ENCODE peak calls at places on chromosomes 13 and 19, in seven cellular contexts. K, Q, A, N, B, E and R are unnamed samples.

GRCh38 chr13:98782654-98783053 is 30.2 kb upstream of the SLC15A1 start:
- DNase-seq in Q (no peak), B (no peak), E (no peak), N (no peak), A (no peak), K (no peak), R (no peak)

GRCh38 chr13:49759503-49759902 is 33.0 kb downstream of the KPNA3 start:
- DNase-seq in E (no peak), Q (no peak), B (no peak), K (no peak), A (no peak), N (peak), R (no peak)

GRCh38 chr13:97435794-97436193 is 1.8 kb downstream of the RAP2A start:
- DNase-seq in A (no peak), K (peak), E (no peak), B (peak), Q (no peak), N (peak), R (peak)

GRCh38 chr19:5048727-5049553 is 80.0 kb downstream of the KDM4B start:
- DNase-seq in B (no peak), E (no peak), A (no peak), K (peak), Q (no peak), N (no peak), R (peak)

GRCh38 chr19:16062789-16063188 is 13.5 kb upstream of the TPM4 start:
- DNase-seq in E (peak), Q (no peak), B (peak), A (no peak), N (peak), K (peak), R (no peak)

GRCh38 chr19:1181606-1182005 is 7.5 kb upstream of the SBNO2 start:
- DNase-seq in E (peak), N (no peak), K (no peak), Q (no peak), A (no peak), B (no peak), R (no peak)

GRCh38 chr13:113930711-113931637 is 42.9 kb downstream of the C13orf46 start:
- DNase-seq in K (no peak), Q (no peak), B (peak), N (no peak), E (peak), A (no peak), R (no peak)

GRCh38 chr19:10417598-10418280 is 2.6 kb upstream of the PDE4A start:
- DNase-seq in A (peak), N (peak), Q (no peak), E (no peak), B (no peak), K (no peak), R (peak)

GRCh38 chr13:43159007-43159406 is 135.6 kb downstream of the DNAJC15 start:
- DNase-seq in Q (no peak), B (no peak), K (peak), N (no peak), E (no peak), A (peak), R (peak)